ENCODE peak calls at places on chromosomes 5 and 9, in five cellular contexts. One of them, this sample, is unnamed.

GRCh38 chr5:33369470-33370134 is 71.2 kb upstream of the TARS1 start:
- DNase-seq in lower leg skin: no peak
- DNase-seq in psoas muscle: no peak
- DNase-seq in NCI-H510A: no peak
- DNase-seq in ACHN: no peak
- DNase-seq in this sample: no peak

GRCh38 chr9:109307380-109308240 is 13.2 kb downstream of the EPB41L4B start:
- DNase-seq in lower leg skin: no peak
- DNase-seq in psoas muscle: no peak
- DNase-seq in NCI-H510A: peak
- DNase-seq in ACHN: no peak
- DNase-seq in this sample: no peak

GRCh38 chr9:73573235-73573634 is 421.6 kb downstream of the ANXA1 start:
- DNase-seq in lower leg skin: no peak
- DNase-seq in psoas muscle: no peak
- DNase-seq in NCI-H510A: no peak
- DNase-seq in ACHN: no peak
- DNase-seq in this sample: no peak

GRCh38 chr5:29089591-29090141 is 2051.3 kb upstream of the CDH9 start:
- DNase-seq in lower leg skin: no peak
- DNase-seq in psoas muscle: no peak
- DNase-seq in NCI-H510A: no peak
- DNase-seq in ACHN: no peak
- DNase-seq in this sample: no peak

GRCh38 chr5:79346420-79346824 is 110.5 kb downstream of the JMY start:
- DNase-seq in lower leg skin: no peak
- DNase-seq in psoas muscle: no peak
- DNase-seq in NCI-H510A: no peak
- DNase-seq in ACHN: peak
- DNase-seq in this sample: no peak

GRCh38 chr9:8567963-8568579 is 768.5 kb upstream of the DMAC1 start:
- DNase-seq in lower leg skin: no peak
- DNase-seq in psoas muscle: no peak
- DNase-seq in NCI-H510A: no peak
- DNase-seq in ACHN: no peak
- DNase-seq in this sample: no peak

GRCh38 chr9:121399883-121400607 is 30.0 kb upstream of the STOM start:
- DNase-seq in lower leg skin: no peak
- DNase-seq in psoas muscle: no peak
- DNase-seq in NCI-H510A: no peak
- DNase-seq in ACHN: peak
- DNase-seq in this sample: no peak

GRCh38 chr5:14595189-14595588 is 13.6 kb downstream of the OTULINL start:
- DNase-seq in lower leg skin: no peak
- DNase-seq in psoas muscle: no peak
- DNase-seq in NCI-H510A: no peak
- DNase-seq in ACHN: no peak
- DNase-seq in this sample: peak

GRCh38 chr5:143842920-143843319 is 31.0 kb downstream of the HMHB1 start:
- DNase-seq in lower leg skin: no peak
- DNase-seq in psoas muscle: no peak
- DNase-seq in NCI-H510A: no peak
- DNase-seq in ACHN: no peak
- DNase-seq in this sample: no peak

GRCh38 chr5:67257063-67257462 is 60.5 kb upstream of the CD180 start:
- DNase-seq in lower leg skin: no peak
- DNase-seq in psoas muscle: no peak
- DNase-seq in NCI-H510A: no peak
- DNase-seq in ACHN: no peak
- DNase-seq in this sample: no peak

GRCh38 chr9:131096490-131097258 is at the start of gene AIF1L:
- DNase-seq in lower leg skin: no peak
- DNase-seq in psoas muscle: no peak
- DNase-seq in NCI-H510A: peak
- DNase-seq in ACHN: peak
- DNase-seq in this sample: no peak

GRCh38 chr5:9544502-9545300 is 1.2 kb downstream of the SEMA5A start:
- DNase-seq in lower leg skin: peak
- DNase-seq in psoas muscle: peak
- DNase-seq in NCI-H510A: peak
- DNase-seq in ACHN: peak
- DNase-seq in this sample: peak

GRCh38 chr9:114467226-114467750 is 38.0 kb downstream of the WHRN start:
- DNase-seq in lower leg skin: peak
- DNase-seq in psoas muscle: no peak
- DNase-seq in NCI-H510A: no peak
- DNase-seq in ACHN: no peak
- DNase-seq in this sample: no peak

GRCh38 chr9:81526587-81526986 is 162.8 kb downstream of the TLE1 start:
- DNase-seq in lower leg skin: no peak
- DNase-seq in psoas muscle: no peak
- DNase-seq in NCI-H510A: no peak
- DNase-seq in ACHN: no peak
- DNase-seq in this sample: no peak

GRCh38 chr9:110604101-110604710 is 24.7 kb upstream of the SVEP1 start:
- DNase-seq in lower leg skin: no peak
- DNase-seq in psoas muscle: no peak
- DNase-seq in NCI-H510A: no peak
- DNase-seq in ACHN: no peak
- DNase-seq in this sample: no peak

GRCh38 chr5:174235226-174235992 is 189.9 kb downstream of the NSG2 start:
- DNase-seq in lower leg skin: no peak
- DNase-seq in psoas muscle: peak
- DNase-seq in NCI-H510A: no peak
- DNase-seq in ACHN: no peak
- DNase-seq in this sample: peak

GRCh38 chr5:168714046-168714445 is 134.9 kb upstream of the PANK3 start:
- DNase-seq in lower leg skin: peak
- DNase-seq in psoas muscle: no peak
- DNase-seq in NCI-H510A: no peak
- DNase-seq in ACHN: no peak
- DNase-seq in this sample: peak

GRCh38 chr9:69085523-69086283 is 50.2 kb downstream of the FXN start:
- DNase-seq in lower leg skin: no peak
- DNase-seq in psoas muscle: no peak
- DNase-seq in NCI-H510A: no peak
- DNase-seq in ACHN: peak
- DNase-seq in this sample: no peak

GRCh38 chr5:17398439-17398838 is 99.6 kb upstream of the TAF11L2 start:
- DNase-seq in lower leg skin: no peak
- DNase-seq in psoas muscle: no peak
- DNase-seq in NCI-H510A: no peak
- DNase-seq in ACHN: peak
- DNase-seq in this sample: no peak

GRCh38 chr9:2022560-2022959 is 7.4 kb downstream of the SMARCA2 start:
- DNase-seq in lower leg skin: no peak
- DNase-seq in psoas muscle: no peak
- DNase-seq in NCI-H510A: no peak
- DNase-seq in ACHN: no peak
- DNase-seq in this sample: no peak

GRCh38 chr5:1007221-1007680 is 1.4 kb upstream of the NKD2 start:
- DNase-seq in lower leg skin: no peak
- DNase-seq in psoas muscle: no peak
- DNase-seq in NCI-H510A: no peak
- DNase-seq in ACHN: no peak
- DNase-seq in this sample: peak

GRCh38 chr9:123375725-123376132 is 19.7 kb downstream of the CRB2 start:
- DNase-seq in lower leg skin: no peak
- DNase-seq in psoas muscle: no peak
- DNase-seq in NCI-H510A: peak
- DNase-seq in ACHN: peak
- DNase-seq in this sample: no peak

GRCh38 chr5:31972558-31972957 is 201.6 kb downstream of the GOLPH3 start:
- DNase-seq in lower leg skin: no peak
- DNase-seq in psoas muscle: no peak
- DNase-seq in NCI-H510A: no peak
- DNase-seq in ACHN: no peak
- DNase-seq in this sample: no peak

GRCh38 chr5:77353251-77353650 is 138.9 kb downstream of the WDR41 start:
- DNase-seq in lower leg skin: no peak
- DNase-seq in psoas muscle: no peak
- DNase-seq in NCI-H510A: no peak
- DNase-seq in ACHN: no peak
- DNase-seq in this sample: no peak

GRCh38 chr9:89994988-89995613 is 390.3 kb downstream of the GADD45G start:
- DNase-seq in lower leg skin: no peak
- DNase-seq in psoas muscle: no peak
- DNase-seq in NCI-H510A: no peak
- DNase-seq in ACHN: no peak
- DNase-seq in this sample: no peak

GRCh38 chr5:139037732-139038131 is 160.4 kb downstream of the SIL1 start:
- DNase-seq in lower leg skin: no peak
- DNase-seq in psoas muscle: no peak
- DNase-seq in NCI-H510A: no peak
- DNase-seq in ACHN: no peak
- DNase-seq in this sample: peak

This sample was measured in osteocyte.